ENCODE peak calls at places on chromosomes 7 and 10, in eight cellular contexts. D, B, E, C, M, I, V and R are unnamed samples.

GRCh38 chr7:79282882-79283602 is 170.4 kb downstream of the MAGI2 start:
- DNase-seq in D (peak; percentile 76), B (no peak), E (no peak), C (peak; percentile 58), M (no peak), I (no peak), V (no peak), R (no peak)

GRCh38 chr7:44281811-44282600 is 43.4 kb downstream of the CAMK2B start:
- DNase-seq in D (no peak), B (peak; percentile 69), E (peak; percentile 5), C (no peak), M (no peak), I (peak; percentile 6), V (no peak), R (no peak)

GRCh38 chr7:100007887-100008286 is 7.5 kb upstream of the ZKSCAN1 start:
- DNase-seq in D (no peak), B (no peak), E (no peak), C (no peak), M (no peak), I (no peak), V (no peak), R (no peak)

GRCh38 chr10:95305606-95306385 is 15.0 kb upstream of the PDLIM1 start:
- DNase-seq in D (no peak), B (no peak), E (no peak), C (peak; percentile 53), M (no peak), I (no peak), V (no peak), R (no peak)

GRCh38 chr10:47423476-47423875 is 39.4 kb upstream of the ZNF488 start:
- DNase-seq in D (no peak), B (no peak), E (no peak), C (no peak), M (no peak), I (no peak), V (no peak), R (no peak)

GRCh38 chr7:30549933-30550493 is 44.7 kb upstream of the GARS1 start:
- DNase-seq in D (no peak), B (no peak), E (no peak), C (no peak), M (peak; percentile 42), I (no peak), V (no peak), R (no peak)

GRCh38 chr7:73707045-73707631 is 12.3 kb downstream of the STX1A start:
- DNase-seq in D (peak; percentile 51), B (no peak), E (peak; percentile 93), C (no peak), M (no peak), I (peak; percentile 60), V (no peak), R (no peak)

GRCh38 chr10:121494296-121494695 is 103.9 kb downstream of the FGFR2 start:
- DNase-seq in D (no peak), B (no peak), E (no peak), C (no peak), M (no peak), I (no peak), V (no peak), R (no peak)

GRCh38 chr10:119367841-119368549 is 160.6 kb downstream of the GRK5 start:
- DNase-seq in D (no peak), B (no peak), E (no peak), C (no peak), M (no peak), I (no peak), V (no peak), R (no peak)

GRCh38 chr7:108164946-108165345 is 34.8 kb upstream of the LAMB4 start:
- DNase-seq in D (no peak), B (no peak), E (no peak), C (no peak), M (no peak), I (no peak), V (no peak), R (no peak)
- TF ChIP-seq CTCF in D (no peak), B (no peak), E (no peak), C (no peak), M (no peak), I (no peak), V (no peak), R (peak; percentile 35)

GRCh38 chr10:76036962-76037361 is 605.5 kb downstream of the LRMDA start:
- DNase-seq in D (no peak), B (no peak), E (no peak), C (no peak), M (no peak), I (no peak), V (no peak), R (no peak)

GRCh38 chr10:76040830-76041220 is 609.4 kb downstream of the LRMDA start:
- DNase-seq in D (no peak), B (no peak), E (no peak), C (no peak), M (no peak), I (no peak), V (no peak), R (no peak)

GRCh38 chr10:76038696-76039095 is 607.3 kb downstream of the LRMDA start:
- DNase-seq in D (no peak), B (no peak), E (no peak), C (no peak), M (no peak), I (no peak), V (no peak), R (no peak)

GRCh38 chr10:76037531-76037930 is 606.1 kb downstream of the LRMDA start:
- DNase-seq in D (no peak), B (no peak), E (no peak), C (peak; percentile 7), M (no peak), I (no peak), V (no peak), R (no peak)

DNA sequence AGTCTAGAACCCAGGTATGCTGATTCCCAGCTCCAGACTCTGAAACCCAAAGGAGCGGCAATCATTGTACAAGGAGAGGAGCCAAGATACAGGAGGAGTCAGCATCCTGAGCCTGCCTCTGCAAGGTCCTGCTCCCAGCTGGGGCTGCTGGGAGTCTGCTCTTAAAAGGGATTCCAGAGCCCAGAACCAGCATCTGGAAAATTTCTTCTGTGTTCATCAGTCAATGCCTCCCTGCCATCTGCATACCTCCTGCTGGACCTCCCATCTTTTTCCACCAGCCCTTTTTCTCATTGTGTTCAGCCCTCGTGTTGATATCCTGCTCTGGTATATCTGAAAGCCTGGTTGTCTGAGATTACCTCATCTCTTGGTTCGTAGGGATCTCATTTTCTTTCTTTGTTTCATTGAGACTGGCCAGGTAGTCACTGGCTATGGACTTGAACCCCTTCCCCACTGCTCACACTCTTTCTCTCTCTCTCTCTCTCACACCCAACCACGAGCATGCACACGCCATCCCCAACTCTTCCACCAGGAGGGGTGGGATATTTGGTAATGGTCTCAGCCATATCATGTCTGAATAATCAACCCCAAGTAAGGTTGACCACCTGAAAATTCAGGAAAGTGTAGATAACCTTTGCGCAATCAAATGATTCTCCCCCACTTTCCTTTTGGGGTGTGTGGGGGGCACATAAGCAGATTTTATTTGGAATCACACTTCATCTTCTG is 608.8 kb downstream of the LRMDA start:
- DNase-seq in D (no peak), B (no peak), E (peak; percentile 35), C (no peak), M (no peak), I (no peak), V (no peak), R (no peak)
- TF ChIP-seq CTCF in D (peak; percentile 29), B (no peak), E (peak; percentile 57), C (peak; percentile 16), M (no peak), I (no peak), V (peak; percentile 15), R (peak; percentile 44)

GRCh38 chr10:11856089-11856488 is 32.9 kb downstream of the PROSER2 start:
- DNase-seq in D (no peak), B (peak; percentile 55), E (no peak), C (no peak), M (no peak), I (no peak), V (no peak), R (no peak)

GRCh38 chr10:11854301-11854700 is 31.1 kb downstream of the PROSER2 start:
- DNase-seq in D (no peak), B (no peak), E (no peak), C (no peak), M (no peak), I (no peak), V (no peak), R (no peak)

GRCh38 chr10:11856678-11857077 is 33.5 kb downstream of the PROSER2 start:
- DNase-seq in D (no peak), B (no peak), E (no peak), C (no peak), M (no peak), I (no peak), V (no peak), R (no peak)

GRCh38 chr10:11851910-11852309 is 28.8 kb downstream of the PROSER2 start:
- DNase-seq in D (no peak), B (no peak), E (no peak), C (no peak), M (no peak), I (no peak), V (no peak), R (no peak)

GRCh38 chr10:11853468-11853867 is 30.3 kb downstream of the PROSER2 start:
- DNase-seq in D (no peak), B (no peak), E (no peak), C (no peak), M (no peak), I (no peak), V (no peak), R (no peak)
- TF ChIP-seq CTCF in D (no peak), B (no peak), E (no peak), C (peak; percentile 17), M (no peak), I (no peak), V (peak; percentile 53), R (peak; percentile 23)

GRCh38 chr10:16519250-16519907 is 2.3 kb downstream of the C1QL3 start:
- DNase-seq in D (no peak), B (no peak), E (no peak), C (no peak), M (no peak), I (no peak), V (no peak), R (no peak)

GRCh38 chr10:16521311-16522016 is at the start of gene C1QL3:
- DNase-seq in D (peak; percentile 18), B (no peak), E (no peak), C (peak; percentile 36), M (no peak), I (no peak), V (no peak), R (peak; percentile 22)

GRCh38 chr10:16519908-16520861 is 1.5 kb downstream of the C1QL3 start:
- DNase-seq in D (no peak), B (no peak), E (no peak), C (no peak), M (no peak), I (no peak), V (no peak), R (no peak)

GRCh38 chr10:16520900-16521299 is 779 bp downstream of the C1QL3 start:
- DNase-seq in D (no peak), B (no peak), E (peak; percentile 26), C (peak; percentile 33), M (no peak), I (peak; percentile 18), V (no peak), R (peak; percentile 25)

DNA sequence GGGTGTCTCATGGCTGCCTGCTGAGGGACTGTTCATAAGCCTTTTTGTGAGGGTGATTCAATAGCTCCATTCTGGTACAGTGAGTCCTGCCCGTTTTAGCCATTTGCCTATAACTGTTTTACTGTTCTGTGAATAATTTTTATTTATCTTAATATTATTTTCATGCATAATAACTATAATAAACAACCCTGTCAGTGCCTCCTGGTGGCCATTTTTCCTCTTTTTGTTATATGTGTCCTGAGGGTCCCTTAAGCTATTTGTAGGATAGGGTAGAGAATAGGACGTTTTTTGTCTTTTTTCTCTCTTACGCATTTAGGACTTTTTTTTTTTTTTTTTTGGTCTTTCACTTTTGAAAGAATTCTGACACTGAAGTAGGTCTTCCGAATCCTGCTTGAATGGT is 2.9 kb downstream of the C1QL3 start:
- DNase-seq in D (no peak), B (no peak), E (no peak), C (no peak), M (no peak), I (no peak), V (no peak), R (no peak)
- TF ChIP-seq CTCF in D (peak; percentile 26), B (no peak), E (no peak), C (peak; percentile 39), M (no peak), I (peak; percentile 18), V (no peak), R (peak; percentile 56)